ENCODE peak calls at places on chromosomes 5 and 9, in five cellular contexts. W, V, J, N and H are unnamed samples.

GRCh38 chr9:78031271-78031825 is at the start of gene GNAQ:
- DNase-seq in W (peak; percentile 16), V (no peak), J (peak; percentile 44), N (peak; percentile 39), H (no peak)

GRCh38 chr9:103152473-103152872 is 157.3 kb downstream of the CYLC2 start:
- DNase-seq in W (no peak), V (no peak), J (no peak), N (no peak), H (no peak)

GRCh38 chr9:137666950-137667670 is 48.3 kb downstream of the EHMT1 start:
- DNase-seq in W (no peak), V (no peak), J (no peak), N (no peak), H (no peak)

GRCh38 chr9:93217706-93218105 is 33.8 kb downstream of the WNK2 start:
- DNase-seq in W (no peak), V (no peak), J (no peak), N (peak; percentile 11), H (no peak)

GRCh38 chr9:131657890-131658752 is 81.8 kb downstream of the RAPGEF1 start:
- DNase-seq in W (no peak), V (peak; percentile 87), J (no peak), N (no peak), H (peak; percentile 62)

GRCh38 chr5:141605523-141606277 is 13.1 kb downstream of the DIAPH1 start:
- DNase-seq in W (peak; percentile 42), V (no peak), J (peak; percentile 83), N (peak; percentile 55), H (no peak)

GRCh38 chr9:69060766-69061165 is 25.2 kb downstream of the FXN start:
- DNase-seq in W (no peak), V (no peak), J (no peak), N (no peak), H (no peak)

GRCh38 chr5:180241600-180241999 is 32.6 kb upstream of the RASGEF1C start:
- DNase-seq in W (no peak), V (no peak), J (no peak), N (no peak), H (no peak)

GRCh38 chr5:77707786-77708185 is 68.4 kb downstream of the TBCA start:
- DNase-seq in W (no peak), V (no peak), J (no peak), N (no peak), H (no peak)

GRCh38 chr5:135598691-135599395 is 20.1 kb upstream of the CXCL14 start:
- DNase-seq in W (no peak), V (no peak), J (no peak), N (no peak), H (no peak)

GRCh38 chr9:95333426-95333825 is 15.9 kb upstream of the FANCC start:
- DNase-seq in W (no peak), V (no peak), J (no peak), N (no peak), H (no peak)

GRCh38 chr5:112355058-112355685 is 63.9 kb downstream of the EPB41L4A start:
- DNase-seq in W (no peak), V (no peak), J (no peak), N (no peak), H (no peak)

GRCh38 chr5:2742921-2743679 is 8.4 kb downstream of the IRX2 start:
- DNase-seq in W (no peak), V (no peak), J (no peak), N (no peak), H (no peak)

GRCh38 chr5:66986009-66986408 is 210.6 kb downstream of the CD180 start:
- DNase-seq in W (no peak), V (no peak), J (no peak), N (no peak), H (no peak)

GRCh38 chr5:103327893-103328292 is 69.3 kb downstream of the MACIR start:
- DNase-seq in W (no peak), V (no peak), J (no peak), N (no peak), H (no peak)

GRCh38 chr5:27124590-27124989 is 86.2 kb upstream of the CDH9 start:
- DNase-seq in W (no peak), V (peak; percentile 47), J (no peak), N (no peak), H (peak; percentile 45)

GRCh38 chr9:100759166-100759565 is 181.3 kb downstream of the CAVIN4 start:
- DNase-seq in W (no peak), V (no peak), J (no peak), N (no peak), H (no peak)

GRCh38 chr5:133953568-133954145 is 14.8 kb downstream of the C5orf15 start:
- DNase-seq in W (no peak), V (no peak), J (no peak), N (no peak), H (no peak)

GRCh38 chr5:173973614-173973969 is 15.4 kb upstream of the C5orf47 start:
- DNase-seq in W (no peak), V (no peak), J (no peak), N (no peak), H (no peak)

GRCh38 chr9:113454914-113455761 is 8.4 kb upstream of the RGS3 start:
- DNase-seq in W (no peak), V (peak; percentile 69), J (no peak), N (peak; percentile 74), H (peak; percentile 71)

GRCh38 chr9:114149765-114150340 is 5.5 kb upstream of the COL27A1 start:
- DNase-seq in W (no peak), V (no peak), J (no peak), N (no peak), H (no peak)

GRCh38 chr5:68894673-68895072 is 199.1 kb upstream of the SLC30A5 start:
- DNase-seq in W (no peak), V (no peak), J (no peak), N (no peak), H (no peak)

GRCh38 chr5:149422429-149423286 is 43.6 kb upstream of the IL17B start:
- DNase-seq in W (no peak), V (no peak), J (no peak), N (peak; percentile 81), H (no peak)

GRCh38 chr5:32450952-32451351 is 6.4 kb upstream of the ZFR start:
- DNase-seq in W (no peak), V (no peak), J (no peak), N (no peak), H (no peak)

GRCh38 chr5:149387982-149388381 is 8.9 kb upstream of the IL17B start:
- DNase-seq in W (no peak), V (no peak), J (no peak), N (no peak), H (no peak)

GRCh38 chr9:97504381-97505216 is 3.1 kb downstream of the TMOD1 start:
- DNase-seq in W (no peak), V (no peak), J (no peak), N (peak; percentile 59), H (no peak)

GRCh38 chr5:178460598-178461425 is 129.4 kb downstream of the COL23A1 start:
- DNase-seq in W (peak; percentile 26), V (peak; percentile 61), J (no peak), N (peak; percentile 85), H (peak; percentile 68)